ENCODE peak calls at places on chromosomes 11 and 22, in four cellular contexts. P, M, G and J are unnamed samples.

GRCh38 chr11:2569731-2570210 is 125.0 kb downstream of the KCNQ1 start:
- DNase-seq in P (no peak), M (no peak), G (no peak), J (no peak)

GRCh38 chr11:103673773-103674172 is 362.7 kb upstream of the DDI1 start:
- DNase-seq in P (no peak), M (no peak), G (no peak), J (no peak)

GRCh38 chr22:47623056-47623739 is 860.7 kb downstream of the TBC1D22A start:
- DNase-seq in P (peak), M (no peak), G (no peak), J (no peak)

GRCh38 chr11:5200582-5200981 is at the start of gene OR51V1:
- DNase-seq in P (no peak), M (no peak), G (no peak), J (no peak)

GRCh38 chr11:10450451-10451398 is 4.3 kb upstream of the AMPD3 start:
- DNase-seq in P (peak), M (peak), G (no peak), J (peak)

GRCh38 chr22:29670615-29671014 is 49.2 kb upstream of the CABP7 start:
- DNase-seq in P (no peak), M (no peak), G (no peak), J (no peak)

GRCh38 chr22:19723990-19724827 is 870 bp downstream of the GP1BB start:
- DNase-seq in P (peak), M (no peak), G (peak), J (no peak)

GRCh38 chr11:86696004-86696403 is 23.6 kb upstream of the ME3 start:
- DNase-seq in P (no peak), M (no peak), G (no peak), J (no peak)

GRCh38 chr11:91470656-91471055 is 754.0 kb upstream of the FAT3 start:
- DNase-seq in P (no peak), M (no peak), G (no peak), J (no peak)

GRCh38 chr11:62145261-62145871 is 21.6 kb downstream of the INCENP start:
- DNase-seq in P (no peak), M (peak), G (no peak), J (no peak)

GRCh38 chr11:49499117-49499516 is 290.7 kb upstream of the FOLH1 start:
- DNase-seq in P (no peak), M (no peak), G (no peak), J (no peak)

GRCh38 chr11:26946209-26946828 is 47.6 kb upstream of the FIBIN start:
- DNase-seq in P (no peak), M (no peak), G (no peak), J (no peak)

GRCh38 chr11:69664103-69664775 is 10.9 kb downstream of the LTO1 start:
- DNase-seq in P (no peak), M (no peak), G (no peak), J (no peak)

GRCh38 chr11:126431401-126432064 is 76.0 kb downstream of the ST3GAL4 start:
- DNase-seq in P (no peak), M (no peak), G (no peak), J (no peak)

GRCh38 chr22:20268350-20269012 is 363 bp upstream of the RTN4R start:
- DNase-seq in P (peak), M (peak), G (peak), J (peak)

GRCh38 chr11:82722236-82722635 is 11.4 kb downstream of the FAM181B start:
- DNase-seq in P (no peak), M (no peak), G (no peak), J (no peak)

GRCh38 chr11:133889893-133890292 is 44.6 kb upstream of the SPATA19 start:
- DNase-seq in P (no peak), M (peak), G (no peak), J (no peak)

GRCh38 chr22:38745676-38746460 is 9.9 kb downstream of the SUN2 start:
- DNase-seq in P (no peak), M (no peak), G (no peak), J (no peak)

GRCh38 chr11:83970061-83970671 is 684.0 kb upstream of the CCDC90B start:
- DNase-seq in P (no peak), M (no peak), G (no peak), J (no peak)

GRCh38 chr11:11346249-11346648 is 6.8 kb downstream of the CSNK2A3 start:
- DNase-seq in P (no peak), M (no peak), G (no peak), J (no peak)

GRCh38 chr11:59053387-59053786 is 32.7 kb upstream of the GLYATL1B start:
- DNase-seq in P (peak), M (peak), G (peak), J (peak)

GRCh38 chr11:112579282-112579681 is 318.6 kb upstream of the PLET1 start:
- DNase-seq in P (no peak), M (no peak), G (no peak), J (no peak)

GRCh38 chr11:16321148-16321547 is 35.2 kb downstream of the SOX6 start:
- DNase-seq in P (no peak), M (no peak), G (no peak), J (no peak)

GRCh38 chr11:100735949-100736675 is 49.0 kb downstream of the ARHGAP42 start:
- DNase-seq in P (no peak), M (no peak), G (no peak), J (no peak)

GRCh38 chr11:75429902-75430691 is 2.9 kb downstream of the KLHL35 start:
- DNase-seq in P (peak), M (peak), G (no peak), J (peak)

GRCh38 chr11:66720223-66720898 is 8.7 kb downstream of the SPTBN2 start:
- DNase-seq in P (peak), M (peak), G (peak), J (peak)

GRCh38 chr11:69361466-69361865 is 67.5 kb downstream of the MYEOV start:
- DNase-seq in P (peak), M (no peak), G (no peak), J (no peak)

GRCh38 chr22:17243524-17243923 is 24.3 kb upstream of the ADA2 start:
- DNase-seq in P (no peak), M (no peak), G (no peak), J (no peak)

GRCh38 chr22:25702046-25702445 is 39.9 kb upstream of the MYO18B start:
- DNase-seq in P (no peak), M (peak), G (no peak), J (peak)

GRCh38 chr11:108697872-108698473 is 33.1 kb downstream of the DDX10 start:
- DNase-seq in P (no peak), M (peak), G (peak), J (peak)

GRCh38 chr11:898160-898517 is 12.5 kb downstream of the CHID1 start:
- DNase-seq in P (no peak), M (peak), G (no peak), J (peak)

GRCh38 chr11:10155793-10156490 is 138.1 kb downstream of the SBF2 start:
- DNase-seq in P (no peak), M (no peak), G (no peak), J (no peak)

GRCh38 chr11:121391914-121392313 is 60.2 kb upstream of the SORL1 start:
- DNase-seq in P (no peak), M (no peak), G (no peak), J (no peak)

GRCh38 chr22:38220653-38221386 is 19.0 kb downstream of the MAFF start:
- DNase-seq in P (no peak), M (no peak), G (no peak), J (no peak)

GRCh38 chr11:36609383-36609782 is 11.3 kb upstream of the RAG2 start:
- DNase-seq in P (no peak), M (no peak), G (no peak), J (no peak)

GRCh38 chr11:36605221-36606216 is 7.5 kb upstream of the RAG2 start:
- DNase-seq in P (no peak), M (no peak), G (no peak), J (no peak)

GRCh38 chr11:36608491-36609199 is 10.6 kb upstream of the RAG2 start:
- DNase-seq in P (no peak), M (no peak), G (no peak), J (no peak)
- TF ChIP-seq JUND in P (no peak), M (no peak), G (no peak), J (no peak)

DNA sequence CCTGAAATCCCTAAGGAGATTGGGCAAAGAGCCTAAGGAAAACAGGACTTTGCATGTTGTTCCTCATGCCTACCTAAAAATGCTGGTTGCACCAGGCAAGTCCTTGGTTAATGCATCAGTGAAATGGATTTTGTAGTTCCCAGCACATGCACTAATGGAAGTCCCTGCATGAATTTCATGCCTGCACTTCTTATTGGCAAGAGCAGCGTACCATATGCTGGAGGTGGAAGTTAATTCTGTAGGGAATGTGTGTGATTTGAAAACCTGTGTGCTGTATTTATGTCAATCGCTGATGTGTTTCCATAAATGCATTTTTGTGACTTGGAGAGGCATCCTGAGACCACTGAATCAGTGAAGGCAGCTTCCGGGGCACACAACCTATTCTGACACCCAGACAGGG is 140.3 kb upstream of the MTNR1B start:
- DNase-seq in P (no peak), M (no peak), G (no peak), J (no peak)
- TF ChIP-seq JUND in P (no peak), M (no peak), G (no peak), J (no peak)

DNA sequence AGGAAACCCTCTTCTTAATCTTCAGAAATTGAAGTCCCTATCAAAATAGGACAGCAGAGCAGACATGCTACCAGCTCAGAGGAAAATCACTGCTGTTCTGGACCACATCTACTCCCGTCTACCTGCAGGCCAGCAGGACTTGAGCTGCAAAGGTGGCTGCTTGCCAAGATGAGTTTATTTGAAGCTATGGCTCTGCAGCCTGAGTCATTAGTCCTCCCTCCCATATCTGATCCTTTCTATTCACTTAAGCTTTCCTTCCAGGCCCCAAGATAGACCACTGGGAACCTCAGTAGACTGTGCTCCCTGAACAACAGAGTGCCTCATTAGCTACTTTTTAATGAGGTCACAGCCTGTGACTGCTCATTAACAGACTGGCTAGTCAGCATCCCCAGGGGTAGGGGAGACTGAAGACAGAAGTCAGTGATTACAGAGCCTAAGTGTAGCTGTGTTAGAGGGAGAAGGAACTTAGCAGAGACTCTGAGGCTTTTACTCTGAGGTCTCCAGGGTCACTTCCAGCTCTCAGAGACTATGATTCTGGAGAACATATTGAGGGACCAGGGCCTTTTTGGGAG is 6.8 kb upstream of the OR10A2 start:
- DNase-seq in P (no peak), M (no peak), G (no peak), J (no peak)
- TF ChIP-seq JUND in P (no peak), M (no peak), G (no peak), J (no peak)

GRCh38 chr11:77072851-77073327 is 6.1 kb downstream of the CAPN5 start:
- DNase-seq in P (no peak), M (no peak), G (no peak), J (no peak)
- TF ChIP-seq JUND in P (no peak), M (no peak), G (no peak), J (no peak)

DNA sequence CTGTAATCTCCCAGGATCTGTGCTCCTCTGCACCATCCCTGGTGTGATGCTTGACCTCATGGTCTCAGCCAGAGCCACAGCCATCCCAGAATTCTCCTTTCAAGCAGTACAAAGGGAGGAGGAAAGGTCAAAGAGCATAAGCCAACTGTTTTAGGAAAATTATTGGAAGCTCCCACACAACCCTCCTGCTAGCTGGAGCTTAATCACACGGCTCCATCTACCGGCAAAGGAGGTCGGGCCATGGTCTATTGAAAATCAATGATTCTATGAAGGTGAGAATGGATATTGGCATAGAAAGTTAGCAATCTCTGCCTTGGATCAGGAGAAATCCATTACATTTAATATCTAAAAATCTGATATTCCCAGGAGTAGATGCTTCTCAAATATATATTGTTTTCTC is 259.5 kb downstream of the NTM start:
- DNase-seq in P (no peak), M (no peak), G (no peak), J (no peak)
- TF ChIP-seq JUND in P (no peak), M (no peak), G (no peak), J (no peak)

GRCh38 chr11:30488304-30488998 is 97.7 kb downstream of the MPPED2 start:
- DNase-seq in P (no peak), M (peak), G (no peak), J (peak)
- TF ChIP-seq JUND in P (no peak), M (no peak), G (no peak), J (no peak)

DNA sequence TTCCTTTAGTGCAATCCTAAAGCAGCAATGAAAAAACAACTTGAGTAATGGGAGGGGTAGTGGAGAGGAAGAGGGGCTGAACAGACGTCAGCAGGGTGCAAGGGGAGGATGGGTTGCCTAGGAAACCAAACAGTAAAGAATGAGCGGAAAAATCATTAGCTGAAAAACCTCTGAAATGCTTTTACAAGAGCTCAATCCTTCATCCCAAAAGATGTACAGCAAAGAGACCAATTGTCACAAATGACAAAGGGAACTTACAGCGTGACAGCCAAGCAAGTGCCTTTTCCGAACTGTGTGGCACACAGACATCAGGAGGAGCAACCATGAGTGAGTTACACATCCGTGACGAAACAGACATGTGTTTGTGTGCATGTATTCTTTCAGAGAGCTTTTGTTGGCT is 104.6 kb downstream of the SIK3 start:
- DNase-seq in P (no peak), M (peak), G (no peak), J (no peak)
- TF ChIP-seq JUND in P (no peak), M (no peak), G (no peak), J (no peak)

DNA sequence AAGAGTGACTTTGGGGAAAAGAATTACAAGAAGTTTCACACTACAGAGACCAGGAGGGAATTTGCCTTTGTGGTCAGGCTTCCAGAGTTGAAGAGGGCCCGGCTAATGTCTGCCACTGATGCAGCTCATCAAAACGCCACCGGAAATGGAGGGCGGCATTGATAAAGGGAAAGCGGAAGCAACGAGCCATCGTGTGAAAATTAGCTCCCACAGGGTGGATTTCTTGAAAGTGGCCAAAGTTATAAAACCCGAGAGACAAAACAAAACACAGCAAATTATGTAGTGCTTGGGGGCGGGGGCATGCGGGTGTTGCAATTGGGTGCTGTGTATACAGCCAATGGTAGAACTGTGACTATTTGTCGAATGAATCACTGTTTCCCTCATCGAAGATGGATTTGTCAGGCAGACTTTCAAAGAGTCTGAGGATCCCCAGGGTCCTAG is 113.0 kb downstream of the ADAMTS15 start:
- DNase-seq in P (no peak), M (no peak), G (no peak), J (no peak)
- TF ChIP-seq JUND in P (no peak), M (no peak), G (no peak), J (no peak)

GRCh38 chr11:63274776-63275175 is 31.4 kb upstream of the SLC22A25 start:
- DNase-seq in P (no peak), M (no peak), G (peak), J (no peak)
- TF ChIP-seq JUND in P (no peak), M (no peak), G (no peak), J (no peak)